ENCODE peak calls at places on chromosomes 12 and 14, in eight cellular contexts. One of them, this sample, is unnamed.

GRCh38 chr14:68542346-68542745 is 250.5 kb downstream of the ZFP36L1 start:
- DNase-seq in aorta: no peak
- DNase-seq in esophagus squamous epithelium: no peak
- DNase-seq in small intestine: no peak
- DNase-seq in BJ: no peak
- DNase-seq in endodermal cell: no peak
- DNase-seq in GM23248: peak; percentile 26
- DNase-seq in CD4-positive, CD25-positive, alpha-beta regulatory T cell: no peak
- DNase-seq in this sample: no peak

GRCh38 chr12:31323466-31324115 is 2.4 kb downstream of the SINHCAF start:
- DNase-seq in aorta: peak; percentile 59
- DNase-seq in esophagus squamous epithelium: no peak
- DNase-seq in small intestine: peak; percentile 55
- DNase-seq in BJ: no peak
- DNase-seq in endodermal cell: no peak
- DNase-seq in GM23248: peak; percentile 3
- DNase-seq in CD4-positive, CD25-positive, alpha-beta regulatory T cell: no peak
- DNase-seq in this sample: peak; percentile 79

GRCh38 chr12:112664569-112664968 is 127.0 kb upstream of the RPH3A start:
- DNase-seq in aorta: no peak
- DNase-seq in esophagus squamous epithelium: no peak
- DNase-seq in small intestine: no peak
- DNase-seq in BJ: no peak
- DNase-seq in endodermal cell: peak; percentile 85
- DNase-seq in GM23248: peak; percentile 6
- DNase-seq in CD4-positive, CD25-positive, alpha-beta regulatory T cell: peak; percentile 10
- DNase-seq in this sample: no peak

GRCh38 chr12:6962285-6963015 is 8.0 kb downstream of the PHB2 start:
- DNase-seq in aorta: no peak
- DNase-seq in esophagus squamous epithelium: no peak
- DNase-seq in small intestine: peak; percentile 95
- DNase-seq in BJ: no peak
- DNase-seq in endodermal cell: no peak
- DNase-seq in GM23248: no peak
- DNase-seq in CD4-positive, CD25-positive, alpha-beta regulatory T cell: no peak
- DNase-seq in this sample: no peak

GRCh38 chr12:82835217-82835616 is 148.5 kb downstream of the TMTC2 start:
- DNase-seq in aorta: no peak
- DNase-seq in esophagus squamous epithelium: no peak
- DNase-seq in small intestine: no peak
- DNase-seq in BJ: peak; percentile 41
- DNase-seq in endodermal cell: no peak
- DNase-seq in GM23248: peak; percentile 79
- DNase-seq in CD4-positive, CD25-positive, alpha-beta regulatory T cell: no peak
- DNase-seq in this sample: no peak

GRCh38 chr14:88825503-88825902 is 1.1 kb downstream of the TTC8 start:
- DNase-seq in aorta: no peak
- DNase-seq in esophagus squamous epithelium: no peak
- DNase-seq in small intestine: no peak
- DNase-seq in BJ: no peak
- DNase-seq in endodermal cell: no peak
- DNase-seq in GM23248: no peak
- DNase-seq in CD4-positive, CD25-positive, alpha-beta regulatory T cell: no peak
- DNase-seq in this sample: no peak

GRCh38 chr12:46627686-46628085 is 198.1 kb downstream of the SLC38A4 start:
- DNase-seq in aorta: no peak
- DNase-seq in esophagus squamous epithelium: no peak
- DNase-seq in small intestine: no peak
- DNase-seq in BJ: no peak
- DNase-seq in endodermal cell: no peak
- DNase-seq in GM23248: no peak
- DNase-seq in CD4-positive, CD25-positive, alpha-beta regulatory T cell: no peak
- DNase-seq in this sample: no peak

GRCh38 chr12:111387747-111388365 is 17.9 kb upstream of the SH2B3 start:
- DNase-seq in aorta: no peak
- DNase-seq in esophagus squamous epithelium: no peak
- DNase-seq in small intestine: no peak
- DNase-seq in BJ: no peak
- DNase-seq in endodermal cell: no peak
- DNase-seq in GM23248: no peak
- DNase-seq in CD4-positive, CD25-positive, alpha-beta regulatory T cell: no peak
- DNase-seq in this sample: no peak

GRCh38 chr12:132603240-132604107 is 6.9 kb downstream of the LRCOL1 start:
- DNase-seq in aorta: peak; percentile 32
- DNase-seq in esophagus squamous epithelium: no peak
- DNase-seq in small intestine: no peak
- DNase-seq in BJ: no peak
- DNase-seq in endodermal cell: no peak
- DNase-seq in GM23248: no peak
- DNase-seq in CD4-positive, CD25-positive, alpha-beta regulatory T cell: no peak
- DNase-seq in this sample: no peak

GRCh38 chr12:59595557-59596231 is at the start of gene SLC16A7:
- DNase-seq in aorta: peak; percentile 96
- DNase-seq in esophagus squamous epithelium: peak; percentile 32
- DNase-seq in small intestine: peak; percentile 67
- DNase-seq in BJ: peak; percentile 46
- DNase-seq in endodermal cell: peak; percentile 94
- DNase-seq in GM23248: peak; percentile 93
- DNase-seq in CD4-positive, CD25-positive, alpha-beta regulatory T cell: peak; percentile 81
- DNase-seq in this sample: peak; percentile 85

GRCh38 chr12:124185970-124186686 is 108.8 kb upstream of the RFLNA start:
- DNase-seq in aorta: no peak
- DNase-seq in esophagus squamous epithelium: no peak
- DNase-seq in small intestine: no peak
- DNase-seq in BJ: no peak
- DNase-seq in endodermal cell: no peak
- DNase-seq in GM23248: no peak
- DNase-seq in CD4-positive, CD25-positive, alpha-beta regulatory T cell: no peak
- DNase-seq in this sample: no peak

GRCh38 chr12:82527165-82527780 is 159.4 kb upstream of the TMTC2 start:
- DNase-seq in aorta: no peak
- DNase-seq in esophagus squamous epithelium: no peak
- DNase-seq in small intestine: peak; percentile 48
- DNase-seq in BJ: peak; percentile 8
- DNase-seq in endodermal cell: peak; percentile 63
- DNase-seq in GM23248: peak; percentile 78
- DNase-seq in CD4-positive, CD25-positive, alpha-beta regulatory T cell: peak; percentile 4
- DNase-seq in this sample: no peak

GRCh38 chr12:28313631-28314030 is 123.4 kb downstream of the CCDC91 start:
- DNase-seq in aorta: no peak
- DNase-seq in esophagus squamous epithelium: no peak
- DNase-seq in small intestine: no peak
- DNase-seq in BJ: no peak
- DNase-seq in endodermal cell: no peak
- DNase-seq in GM23248: peak; percentile 46
- DNase-seq in CD4-positive, CD25-positive, alpha-beta regulatory T cell: no peak
- DNase-seq in this sample: no peak

GRCh38 chr12:116159175-116159574 is 118.3 kb downstream of the MED13L start:
- DNase-seq in aorta: no peak
- DNase-seq in esophagus squamous epithelium: no peak
- DNase-seq in small intestine: no peak
- DNase-seq in BJ: no peak
- DNase-seq in endodermal cell: no peak
- DNase-seq in GM23248: peak; percentile 63
- DNase-seq in CD4-positive, CD25-positive, alpha-beta regulatory T cell: no peak
- DNase-seq in this sample: no peak

DNA sequence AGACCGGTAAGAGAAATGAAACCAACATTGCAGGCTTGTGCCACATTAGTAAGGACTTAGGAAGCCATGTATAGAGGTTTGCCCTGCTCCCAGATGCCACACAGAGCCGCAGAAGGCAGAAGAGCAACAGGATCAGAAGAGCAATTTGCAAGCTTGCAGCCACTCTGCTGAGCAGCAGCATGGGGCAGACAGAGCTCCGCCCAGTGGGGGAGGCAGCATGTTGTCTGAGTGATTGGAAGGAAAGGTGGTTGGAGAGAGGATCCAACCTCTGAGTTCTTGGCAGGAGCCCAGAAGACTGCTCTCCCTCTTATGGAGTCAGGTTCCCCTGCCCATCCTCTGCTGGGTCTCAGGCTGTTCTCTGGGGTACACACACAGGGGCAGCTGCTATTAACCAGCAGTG is 2.3 kb upstream of the KRT6A start:
- DNase-seq in aorta: no peak
- DNase-seq in esophagus squamous epithelium: no peak
- DNase-seq in small intestine: peak; percentile 11
- DNase-seq in BJ: no peak
- DNase-seq in endodermal cell: peak; percentile 95
- DNase-seq in GM23248: peak; percentile 34
- DNase-seq in CD4-positive, CD25-positive, alpha-beta regulatory T cell: no peak
- DNase-seq in this sample: no peak
- H3K27me3 ChIP-seq in aorta: no peaks in the 10 kb centered on the region
- H3K27me3 ChIP-seq in esophagus squamous epithelium: no peaks in the 10 kb centered on the region
- H3K27me3 ChIP-seq in small intestine: no peaks in the 10 kb centered on the region
- H3K27me3 ChIP-seq in BJ: peaks cover 5% of the 10 kb centered on the region
- H3K27me3 ChIP-seq in endodermal cell: no peaks in the 10 kb centered on the region
- H3K27me3 ChIP-seq in GM23248: peaks cover 11% of the 10 kb centered on the region
- H3K27me3 ChIP-seq in CD4-positive, CD25-positive, alpha-beta regulatory T cell: peaks cover 10% of the 10 kb centered on the region
- H3K27me3 ChIP-seq in this sample: no peaks in the 10 kb centered on the region

DNA sequence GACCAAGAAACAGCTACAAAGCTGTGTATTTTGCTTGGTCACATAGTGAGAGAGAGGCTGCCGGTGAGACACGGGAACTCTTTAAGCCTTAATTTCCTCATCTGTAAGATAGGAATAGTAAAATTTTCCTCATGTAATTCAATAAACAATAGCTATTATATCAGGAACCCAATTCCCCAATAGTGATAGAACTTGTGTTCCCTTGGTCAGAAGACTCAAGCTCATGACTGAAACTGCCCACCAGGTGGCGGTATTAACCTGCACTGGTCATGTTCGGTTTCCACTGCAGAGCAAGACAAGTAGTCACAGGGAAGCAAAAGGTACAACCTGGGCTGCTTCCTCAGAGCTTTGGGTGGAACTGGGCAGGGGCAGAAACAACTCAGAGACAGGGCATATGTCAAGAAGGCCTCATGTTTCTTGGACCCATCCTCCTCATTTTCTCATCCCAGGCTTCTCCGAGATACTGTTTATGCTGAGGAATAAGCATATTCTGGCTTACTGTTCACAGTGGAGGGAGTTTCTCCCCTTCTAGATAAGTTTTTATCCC is 4.2 kb upstream of the AJUBA start:
- DNase-seq in aorta: peak; percentile 90
- DNase-seq in esophagus squamous epithelium: peak; percentile 19
- DNase-seq in small intestine: peak; percentile 90
- DNase-seq in BJ: no peak
- DNase-seq in endodermal cell: peak; percentile 96
- DNase-seq in GM23248: peak; percentile 84
- DNase-seq in CD4-positive, CD25-positive, alpha-beta regulatory T cell: peak; percentile 85
- DNase-seq in this sample: peak; percentile 81
- H3K27me3 ChIP-seq in aorta: no peaks in the 10 kb centered on the region
- H3K27me3 ChIP-seq in esophagus squamous epithelium: peaks cover 7% of the 10 kb centered on the region
- H3K27me3 ChIP-seq in small intestine: no peaks in the 10 kb centered on the region
- H3K27me3 ChIP-seq in BJ: no peaks in the 10 kb centered on the region
- H3K27me3 ChIP-seq in endodermal cell: no peaks in the 10 kb centered on the region
- H3K27me3 ChIP-seq in GM23248: no peaks in the 10 kb centered on the region
- H3K27me3 ChIP-seq in CD4-positive, CD25-positive, alpha-beta regulatory T cell: no peaks in the 10 kb centered on the region
- H3K27me3 ChIP-seq in this sample: no peaks in the 10 kb centered on the region

GRCh38 chr12:130970908-130971233 is 17.2 kb downstream of the ADGRD1 start:
- DNase-seq in aorta: no peak
- DNase-seq in esophagus squamous epithelium: no peak
- DNase-seq in small intestine: no peak
- DNase-seq in BJ: no peak
- DNase-seq in endodermal cell: no peak
- DNase-seq in GM23248: no peak
- DNase-seq in CD4-positive, CD25-positive, alpha-beta regulatory T cell: no peak
- DNase-seq in this sample: no peak

GRCh38 chr12:130969223-130969622 is 15.5 kb downstream of the ADGRD1 start:
- DNase-seq in aorta: no peak
- DNase-seq in esophagus squamous epithelium: no peak
- DNase-seq in small intestine: no peak
- DNase-seq in BJ: no peak
- DNase-seq in endodermal cell: no peak
- DNase-seq in GM23248: no peak
- DNase-seq in CD4-positive, CD25-positive, alpha-beta regulatory T cell: no peak
- DNase-seq in this sample: no peak

GRCh38 chr12:130968611-130969010 is 14.9 kb downstream of the ADGRD1 start:
- DNase-seq in aorta: no peak
- DNase-seq in esophagus squamous epithelium: no peak
- DNase-seq in small intestine: no peak
- DNase-seq in BJ: no peak
- DNase-seq in endodermal cell: no peak
- DNase-seq in GM23248: no peak
- DNase-seq in CD4-positive, CD25-positive, alpha-beta regulatory T cell: no peak
- DNase-seq in this sample: no peak

GRCh38 chr12:130971871-130972588 is 18.3 kb downstream of the ADGRD1 start:
- DNase-seq in aorta: no peak
- DNase-seq in esophagus squamous epithelium: no peak
- DNase-seq in small intestine: no peak
- DNase-seq in BJ: no peak
- DNase-seq in endodermal cell: peak; percentile 38
- DNase-seq in GM23248: no peak
- DNase-seq in CD4-positive, CD25-positive, alpha-beta regulatory T cell: no peak
- DNase-seq in this sample: no peak

GRCh38 chr12:130970165-130970907 is 16.6 kb downstream of the ADGRD1 start:
- DNase-seq in aorta: no peak
- DNase-seq in esophagus squamous epithelium: no peak
- DNase-seq in small intestine: no peak
- DNase-seq in BJ: no peak
- DNase-seq in endodermal cell: peak; percentile 39
- DNase-seq in GM23248: no peak
- DNase-seq in CD4-positive, CD25-positive, alpha-beta regulatory T cell: no peak
- DNase-seq in this sample: no peak
- H3K27me3 ChIP-seq in aorta: no peaks in the 10 kb centered on the region
- H3K27me3 ChIP-seq in esophagus squamous epithelium: no peaks in the 10 kb centered on the region
- H3K27me3 ChIP-seq in small intestine: no peaks in the 10 kb centered on the region
- H3K27me3 ChIP-seq in BJ: no peaks in the 10 kb centered on the region
- H3K27me3 ChIP-seq in endodermal cell: no peaks in the 10 kb centered on the region
- H3K27me3 ChIP-seq in GM23248: no peaks in the 10 kb centered on the region
- H3K27me3 ChIP-seq in CD4-positive, CD25-positive, alpha-beta regulatory T cell: no peaks in the 10 kb centered on the region
- H3K27me3 ChIP-seq in this sample: no peaks in the 10 kb centered on the region

GRCh38 chr14:104317975-104318557 is 179.7 kb downstream of the KIF26A start:
- DNase-seq in aorta: no peak
- DNase-seq in esophagus squamous epithelium: no peak
- DNase-seq in small intestine: no peak
- DNase-seq in BJ: no peak
- DNase-seq in endodermal cell: peak; percentile 26
- DNase-seq in GM23248: no peak
- DNase-seq in CD4-positive, CD25-positive, alpha-beta regulatory T cell: no peak
- DNase-seq in this sample: no peak

GRCh38 chr14:104318558-104319488 is 180.4 kb downstream of the KIF26A start:
- DNase-seq in aorta: no peak
- DNase-seq in esophagus squamous epithelium: no peak
- DNase-seq in small intestine: no peak
- DNase-seq in BJ: no peak
- DNase-seq in endodermal cell: no peak
- DNase-seq in GM23248: no peak
- DNase-seq in CD4-positive, CD25-positive, alpha-beta regulatory T cell: no peak
- DNase-seq in this sample: no peak

GRCh38 chr14:104316121-104316722 is 177.8 kb downstream of the KIF26A start:
- DNase-seq in aorta: no peak
- DNase-seq in esophagus squamous epithelium: no peak
- DNase-seq in small intestine: peak; percentile 56
- DNase-seq in BJ: no peak
- DNase-seq in endodermal cell: peak; percentile 31
- DNase-seq in GM23248: no peak
- DNase-seq in CD4-positive, CD25-positive, alpha-beta regulatory T cell: no peak
- DNase-seq in this sample: no peak

GRCh38 chr14:104316723-104317499 is 178.5 kb downstream of the KIF26A start:
- DNase-seq in aorta: no peak
- DNase-seq in esophagus squamous epithelium: no peak
- DNase-seq in small intestine: no peak
- DNase-seq in BJ: no peak
- DNase-seq in endodermal cell: peak; percentile 33
- DNase-seq in GM23248: no peak
- DNase-seq in CD4-positive, CD25-positive, alpha-beta regulatory T cell: no peak
- DNase-seq in this sample: no peak

GRCh38 chr14:104317500-104317805 is 179.1 kb downstream of the KIF26A start:
- DNase-seq in aorta: no peak
- DNase-seq in esophagus squamous epithelium: no peak
- DNase-seq in small intestine: no peak
- DNase-seq in BJ: no peak
- DNase-seq in endodermal cell: no peak
- DNase-seq in GM23248: no peak
- DNase-seq in CD4-positive, CD25-positive, alpha-beta regulatory T cell: no peak
- DNase-seq in this sample: peak; percentile 39
- H3K27me3 ChIP-seq in aorta: no peaks in the 10 kb centered on the region
- H3K27me3 ChIP-seq in esophagus squamous epithelium: peaks cover 36% of the 10 kb centered on the region
- H3K27me3 ChIP-seq in small intestine: no peaks in the 10 kb centered on the region
- H3K27me3 ChIP-seq in BJ: no peaks in the 10 kb centered on the region
- H3K27me3 ChIP-seq in endodermal cell: no peaks in the 10 kb centered on the region
- H3K27me3 ChIP-seq in GM23248: no peaks in the 10 kb centered on the region
- H3K27me3 ChIP-seq in CD4-positive, CD25-positive, alpha-beta regulatory T cell: no peaks in the 10 kb centered on the region
- H3K27me3 ChIP-seq in this sample: no peaks in the 10 kb centered on the region